ENCODE peak calls at places on chromosome 2, in ten cellular contexts. V is stomach; I is mesothelial cell of epicardium; L is Panc1; Y is activated CD4-positive, alpha-beta T cell treated with anti-CD3 and anti-CD28 coated beads for 36 hours; T is GM06990; Z is dorsolateral prefrontal cortex; A is activated T-helper 9 cell treated with anti-CD3 and anti-CD28 coated beads, Interleukin-2, amount 50 U/mL, for 16 hours; O is T-helper 9 cell; H is progenitor cell of endocrine pancreas. S is an unnamed sample.

GRCh38 chr2:130251865-130252620 is 53.8 kb upstream of the TUBA3E start:
- DNase-seq in Y (no peak), O (no peak), L (no peak), Z (no peak), V (no peak), H (no peak), A (no peak), T (no peak), I (no peak), S (no peak)

GRCh38 chr2:181784556-181784955 is 104.2 kb upstream of the NEUROD1 start:
- DNase-seq in Y (no peak), L (no peak), I (no peak), V (no peak), H (no peak), A (no peak), T (no peak), Z (no peak), O (no peak), S (no peak)

GRCh38 chr2:9124231-9124651 is 82.4 kb upstream of the ASAP2 start:
- DNase-seq in V (no peak), Y (no peak), I (no peak), A (no peak), T (no peak), O (no peak), H (no peak), Z (no peak), L (no peak), S (peak; percentile 17)

GRCh38 chr2:68889500-68889899 is 18.3 kb upstream of the BMP10 start:
- DNase-seq in A (no peak), T (no peak), Y (no peak), O (no peak), I (no peak), H (no peak), L (no peak), V (no peak), Z (no peak), S (no peak)

GRCh38 chr2:217142649-217143266 is 282.9 kb upstream of the TNP1 start:
- DNase-seq in T (no peak), L (no peak), O (no peak), A (no peak), H (no peak), V (no peak), Y (peak; percentile 57), Z (no peak), I (no peak), S (no peak)

GRCh38 chr2:15195723-15196270 is 365.3 kb downstream of the NBAS start:
- DNase-seq in T (no peak), L (no peak), I (no peak), V (no peak), Z (no peak), Y (no peak), A (no peak), O (no peak), H (no peak), S (no peak)

GRCh38 chr2:44740678-44741077 is 200.8 kb upstream of the SIX3 start:
- DNase-seq in Z (no peak), L (no peak), V (peak; percentile 54), A (no peak), H (no peak), Y (no peak), I (no peak), T (no peak), O (no peak), S (no peak)

GRCh38 chr2:144480257-144480656 is 39.7 kb downstream of the ZEB2 start:
- DNase-seq in Y (no peak), H (no peak), O (no peak), V (no peak), A (no peak), Z (no peak), I (no peak), L (no peak), T (no peak), S (no peak)

GRCh38 chr2:5520352-5520996 is 171.7 kb upstream of the SOX11 start:
- DNase-seq in V (no peak), L (peak; percentile 2), T (no peak), I (no peak), H (no peak), Y (no peak), Z (no peak), O (no peak), A (no peak), S (no peak)

GRCh38 chr2:74552914-74553811 is 579 bp downstream of the LOXL3 start:
- DNase-seq in A (no peak), I (no peak), Z (no peak), O (no peak), V (no peak), L (no peak), Y (no peak), H (no peak), T (peak; percentile 51), S (no peak)

GRCh38 chr2:20156826-20157605 is 67.9 kb downstream of the SDC1 start:
- DNase-seq in V (no peak), T (no peak), I (no peak), O (no peak), A (no peak), L (no peak), Z (no peak), H (no peak), Y (no peak), S (no peak)

GRCh38 chr2:95024960-95025405 is 525 bp upstream of the MAL start:
- DNase-seq in I (no peak), V (no peak), H (no peak), Z (no peak), A (no peak), T (no peak), L (no peak), Y (peak; percentile 58), O (no peak), S (no peak)

GRCh38 chr2:235343869-235344268 is 150.0 kb upstream of the AGAP1 start:
- DNase-seq in T (no peak), H (no peak), O (no peak), L (no peak), I (no peak), Z (no peak), V (no peak), Y (no peak), A (no peak), S (no peak)

GRCh38 chr2:240814280-240814679 is 5.7 kb downstream of the KIF1A start:
- DNase-seq in Y (no peak), A (no peak), L (no peak), I (no peak), Z (no peak), O (no peak), T (no peak), H (no peak), V (no peak), S (no peak)

GRCh38 chr2:240831594-240832204 is 11.7 kb upstream of the KIF1A start:
- DNase-seq in H (no peak), Y (no peak), T (no peak), Z (no peak), I (no peak), V (no peak), O (no peak), L (no peak), A (no peak), S (no peak)

GRCh38 chr2:56287974-56288373 is 104.2 kb downstream of the CCDC85A start:
- DNase-seq in T (no peak), L (no peak), A (no peak), V (no peak), I (no peak), O (no peak), Y (no peak), Z (no peak), H (no peak), S (no peak)

GRCh38 chr2:26123426-26123825 is 49.5 kb upstream of the GAREM2 start:
- DNase-seq in T (no peak), H (no peak), I (no peak), Z (no peak), A (no peak), L (no peak), V (no peak), Y (no peak), O (no peak), S (peak; percentile 62)

GRCh38 chr2:144503221-144503620 is 16.7 kb downstream of the ZEB2 start:
- DNase-seq in Y (no peak), I (no peak), H (no peak), L (no peak), O (no peak), A (no peak), T (no peak), Z (no peak), V (no peak), S (no peak)

GRCh38 chr2:82282111-82282882 is 1977.7 kb upstream of the LRRTM1 start:
- DNase-seq in A (no peak), T (no peak), I (no peak), O (no peak), Y (no peak), V (no peak), L (no peak), Z (no peak), H (no peak), S (no peak)

GRCh38 chr2:164735309-164735919 is 106.2 kb downstream of the COBLL1 start:
- DNase-seq in Y (no peak), V (no peak), I (no peak), T (no peak), A (no peak), O (no peak), L (no peak), Z (no peak), H (no peak), S (no peak)

GRCh38 chr2:26327291-26328272 is 18.4 kb upstream of the SELENOI start:
- DNase-seq in Z (no peak), V (no peak), I (no peak), A (no peak), O (no peak), L (no peak), H (no peak), Y (no peak), T (no peak), S (no peak)

GRCh38 chr2:102358496-102358895 is 2.9 kb downstream of the IL18R1 start:
- DNase-seq in O (no peak), T (no peak), V (no peak), L (no peak), Y (no peak), I (no peak), A (peak; percentile 12), Z (no peak), H (no peak), S (no peak)

GRCh38 chr2:181750305-181750704 is 70.0 kb upstream of the NEUROD1 start:
- DNase-seq in A (no peak), Y (no peak), H (no peak), I (no peak), Z (no peak), O (no peak), T (no peak), L (no peak), V (no peak), S (no peak)

S was measured in G401.